ENCODE peak calls at places on chromosomes 13 and 19, in five cellular contexts. One of them, this sample, is unnamed.

GRCh38 chr13:66237411-66238062 is 992.6 kb downstream of the PCDH9 start:
- DNase-seq in Right ventricle myocardium superior: no peak
- DNase-seq in effector CD4-positive, alpha-beta T cell: no peak
- DNase-seq in amygdala: no peak
- DNase-seq in lower lobe of right lung: no peak
- DNase-seq in this sample: no peak

GRCh38 chr19:12778905-12779161 is 3.5 kb upstream of the HOOK2 start:
- DNase-seq in Right ventricle myocardium superior: no peak
- DNase-seq in effector CD4-positive, alpha-beta T cell: no peak
- DNase-seq in amygdala: no peak
- DNase-seq in lower lobe of right lung: no peak
- DNase-seq in this sample: no peak

GRCh38 chr19:49224856-49225255 is 67.3 kb downstream of the TRPM4 start:
- DNase-seq in Right ventricle myocardium superior: no peak
- DNase-seq in effector CD4-positive, alpha-beta T cell: no peak
- DNase-seq in amygdala: no peak
- DNase-seq in lower lobe of right lung: no peak
- DNase-seq in this sample: no peak

GRCh38 chr13:114128624-114129522 is 3.5 kb downstream of the RASA3 start:
- DNase-seq in Right ventricle myocardium superior: peak
- DNase-seq in effector CD4-positive, alpha-beta T cell: peak
- DNase-seq in amygdala: no peak
- DNase-seq in lower lobe of right lung: peak
- DNase-seq in this sample: peak

GRCh38 chr19:30004403-30004802 is 62.4 kb downstream of the URI1 start:
- DNase-seq in Right ventricle myocardium superior: no peak
- DNase-seq in effector CD4-positive, alpha-beta T cell: no peak
- DNase-seq in amygdala: no peak
- DNase-seq in lower lobe of right lung: no peak
- DNase-seq in this sample: no peak

GRCh38 chr19:43784251-43784980 is 3.6 kb upstream of the KCNN4 start:
- DNase-seq in Right ventricle myocardium superior: no peak
- DNase-seq in effector CD4-positive, alpha-beta T cell: peak
- DNase-seq in amygdala: no peak
- DNase-seq in lower lobe of right lung: no peak
- DNase-seq in this sample: no peak

GRCh38 chr19:54665530-54665929 is 2.7 kb downstream of the LILRB4 start:
- DNase-seq in Right ventricle myocardium superior: no peak
- DNase-seq in effector CD4-positive, alpha-beta T cell: no peak
- DNase-seq in amygdala: no peak
- DNase-seq in lower lobe of right lung: no peak
- DNase-seq in this sample: no peak

GRCh38 chr13:20193142-20193923 is 595 bp upstream of the GJB2 start:
- DNase-seq in Right ventricle myocardium superior: no peak
- DNase-seq in effector CD4-positive, alpha-beta T cell: no peak
- DNase-seq in amygdala: no peak
- DNase-seq in lower lobe of right lung: no peak
- DNase-seq in this sample: no peak

GRCh38 chr13:49265822-49266221 is 18.1 kb downstream of the CDADC1 start:
- DNase-seq in Right ventricle myocardium superior: no peak
- DNase-seq in effector CD4-positive, alpha-beta T cell: no peak
- DNase-seq in amygdala: no peak
- DNase-seq in lower lobe of right lung: no peak
- DNase-seq in this sample: no peak

GRCh38 chr13:35984287-35984686 is 146.9 kb downstream of the DCLK1 start:
- DNase-seq in Right ventricle myocardium superior: no peak
- DNase-seq in effector CD4-positive, alpha-beta T cell: no peak
- DNase-seq in amygdala: no peak
- DNase-seq in lower lobe of right lung: no peak
- DNase-seq in this sample: no peak

GRCh38 chr19:6417713-6418561 is 6.7 kb downstream of the KHSRP start:
- DNase-seq in Right ventricle myocardium superior: no peak
- DNase-seq in effector CD4-positive, alpha-beta T cell: no peak
- DNase-seq in amygdala: peak
- DNase-seq in lower lobe of right lung: no peak
- DNase-seq in this sample: no peak

GRCh38 chr19:45130888-45131615 is 29.7 kb downstream of the NKPD1 start:
- DNase-seq in Right ventricle myocardium superior: no peak
- DNase-seq in effector CD4-positive, alpha-beta T cell: no peak
- DNase-seq in amygdala: peak
- DNase-seq in lower lobe of right lung: no peak
- DNase-seq in this sample: no peak

GRCh38 chr13:44271031-44271433 is 102.6 kb upstream of the SERP2 start:
- DNase-seq in Right ventricle myocardium superior: no peak
- DNase-seq in effector CD4-positive, alpha-beta T cell: no peak
- DNase-seq in amygdala: no peak
- DNase-seq in lower lobe of right lung: no peak
- DNase-seq in this sample: no peak

GRCh38 chr13:41222259-41222852 is 28.0 kb upstream of the KBTBD7 start:
- DNase-seq in Right ventricle myocardium superior: no peak
- DNase-seq in effector CD4-positive, alpha-beta T cell: peak
- DNase-seq in amygdala: no peak
- DNase-seq in lower lobe of right lung: no peak
- DNase-seq in this sample: peak

GRCh38 chr19:55485439-55486011 is 537 bp downstream of the NAT14 start:
- DNase-seq in Right ventricle myocardium superior: no peak
- DNase-seq in effector CD4-positive, alpha-beta T cell: no peak
- DNase-seq in amygdala: no peak
- DNase-seq in lower lobe of right lung: no peak
- DNase-seq in this sample: peak

This sample was measured in CD8-positive, alpha-beta memory T cell.